ENCODE peak calls at places on chromosomes 16 and 17, in ten cellular contexts. One of them, this sample, is unnamed.

GRCh38 chr17:58269557-58270291 is 11.0 kb downstream of the MPO start:
- DNase-seq in heart right ventricle: no peak
- DNase-seq in H9: no peak
- DNase-seq in HCT116: no peak
- DNase-seq in B cell: no peak
- DNase-seq in endothelial cell of umbilical vein: no peak
- DNase-seq in body of pancreas: no peak
- DNase-seq in neural crest cell: no peak
- DNase-seq in HFF-Myc: no peak
- DNase-seq in cardiac fibroblast: no peak
- DNase-seq in this sample: no peak

GRCh38 chr17:76556759-76557367 is 17.0 kb downstream of the PRCD start:
- DNase-seq in heart right ventricle: no peak
- DNase-seq in H9: peak
- DNase-seq in HCT116: no peak
- DNase-seq in B cell: peak
- DNase-seq in endothelial cell of umbilical vein: no peak
- DNase-seq in body of pancreas: peak
- DNase-seq in neural crest cell: no peak
- DNase-seq in HFF-Myc: no peak
- DNase-seq in cardiac fibroblast: peak
- DNase-seq in this sample: no peak

GRCh38 chr17:2689411-2690164 is 22.0 kb downstream of the CLUH start:
- DNase-seq in heart right ventricle: peak
- DNase-seq in H9: peak
- DNase-seq in HCT116: no peak
- DNase-seq in B cell: peak
- DNase-seq in endothelial cell of umbilical vein: no peak
- DNase-seq in body of pancreas: peak
- DNase-seq in neural crest cell: no peak
- DNase-seq in HFF-Myc: no peak
- DNase-seq in cardiac fibroblast: no peak
- DNase-seq in this sample: peak

GRCh38 chr16:57759131-57759530 is 23.6 kb downstream of the KATNB1 start:
- DNase-seq in heart right ventricle: no peak
- DNase-seq in H9: no peak
- DNase-seq in HCT116: no peak
- DNase-seq in B cell: no peak
- DNase-seq in endothelial cell of umbilical vein: no peak
- DNase-seq in body of pancreas: no peak
- DNase-seq in neural crest cell: no peak
- DNase-seq in HFF-Myc: no peak
- DNase-seq in cardiac fibroblast: no peak
- DNase-seq in this sample: no peak

GRCh38 chr17:41957058-41957868 is 9.3 kb upstream of the CNP start:
- DNase-seq in heart right ventricle: no peak
- DNase-seq in H9: peak
- DNase-seq in HCT116: no peak
- DNase-seq in B cell: no peak
- DNase-seq in endothelial cell of umbilical vein: peak
- DNase-seq in body of pancreas: no peak
- DNase-seq in neural crest cell: no peak
- DNase-seq in HFF-Myc: no peak
- DNase-seq in cardiac fibroblast: peak
- DNase-seq in this sample: no peak

GRCh38 chr16:75591001-75591852 is 25.0 kb downstream of the GABARAPL2 start:
- DNase-seq in heart right ventricle: peak
- DNase-seq in H9: no peak
- DNase-seq in HCT116: no peak
- DNase-seq in B cell: no peak
- DNase-seq in endothelial cell of umbilical vein: peak
- DNase-seq in body of pancreas: peak
- DNase-seq in neural crest cell: no peak
- DNase-seq in HFF-Myc: peak
- DNase-seq in cardiac fibroblast: peak
- DNase-seq in this sample: no peak

GRCh38 chr16:87369117-87369775 is 14.3 kb downstream of the FBXO31 start:
- DNase-seq in heart right ventricle: no peak
- DNase-seq in H9: no peak
- DNase-seq in HCT116: no peak
- DNase-seq in B cell: no peak
- DNase-seq in endothelial cell of umbilical vein: no peak
- DNase-seq in body of pancreas: no peak
- DNase-seq in neural crest cell: no peak
- DNase-seq in HFF-Myc: no peak
- DNase-seq in cardiac fibroblast: no peak
- DNase-seq in this sample: no peak

GRCh38 chr16:71956500-71956899 is 43.7 kb downstream of the PKD1L3 start:
- DNase-seq in heart right ventricle: no peak
- DNase-seq in H9: no peak
- DNase-seq in HCT116: no peak
- DNase-seq in B cell: no peak
- DNase-seq in endothelial cell of umbilical vein: peak
- DNase-seq in body of pancreas: no peak
- DNase-seq in neural crest cell: no peak
- DNase-seq in HFF-Myc: no peak
- DNase-seq in cardiac fibroblast: peak
- DNase-seq in this sample: no peak

GRCh38 chr17:4594406-4595349 is 10.3 kb downstream of the SMTNL2 start:
- DNase-seq in heart right ventricle: no peak
- DNase-seq in H9: peak
- DNase-seq in HCT116: no peak
- DNase-seq in B cell: peak
- DNase-seq in endothelial cell of umbilical vein: no peak
- DNase-seq in body of pancreas: peak
- DNase-seq in neural crest cell: peak
- DNase-seq in HFF-Myc: no peak
- DNase-seq in cardiac fibroblast: no peak
- DNase-seq in this sample: peak

GRCh38 chr17:48595107-48595999 is 1.8 kb upstream of the HOXB5 start:
- DNase-seq in heart right ventricle: no peak
- DNase-seq in H9: no peak
- DNase-seq in HCT116: no peak
- DNase-seq in B cell: no peak
- DNase-seq in endothelial cell of umbilical vein: no peak
- DNase-seq in body of pancreas: no peak
- DNase-seq in neural crest cell: no peak
- DNase-seq in HFF-Myc: no peak
- DNase-seq in cardiac fibroblast: no peak
- DNase-seq in this sample: no peak

DNA sequence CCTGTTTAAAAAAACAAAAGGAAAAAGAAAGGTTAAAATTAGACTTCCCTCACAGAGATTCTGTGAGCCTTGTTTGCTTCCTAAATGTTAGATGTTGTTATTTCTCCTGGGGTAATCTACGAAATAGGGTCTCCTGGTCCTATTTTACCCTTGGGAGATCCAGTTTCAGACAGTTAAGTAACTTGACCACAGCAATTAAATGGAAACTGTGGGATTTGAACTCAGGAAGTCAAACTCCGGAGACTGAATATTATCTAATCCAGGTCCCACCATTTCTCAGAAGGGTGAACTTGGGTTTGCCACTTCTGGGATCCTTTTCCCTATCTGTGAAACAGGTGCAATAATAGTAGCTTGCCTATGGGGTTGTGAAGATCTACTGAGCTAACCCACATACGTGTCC is 6.4 kb upstream of the TMC5 start:
- DNase-seq in heart right ventricle: no peak
- DNase-seq in H9: no peak
- DNase-seq in HCT116: no peak
- DNase-seq in B cell: no peak
- DNase-seq in endothelial cell of umbilical vein: no peak
- DNase-seq in body of pancreas: no peak
- DNase-seq in neural crest cell: no peak
- DNase-seq in HFF-Myc: no peak
- DNase-seq in cardiac fibroblast: no peak
- DNase-seq in this sample: no peak
- TF ChIP-seq CTCF in heart right ventricle: no peak
- TF ChIP-seq CTCF in H9: no peak
- TF ChIP-seq CTCF in HCT116: no peak
- TF ChIP-seq CTCF in B cell: no peak
- TF ChIP-seq CTCF in endothelial cell of umbilical vein: no peak
- TF ChIP-seq CTCF in body of pancreas: no peak
- TF ChIP-seq CTCF in neural crest cell: no peak
- TF ChIP-seq CTCF in HFF-Myc: no peak
- TF ChIP-seq CTCF in cardiac fibroblast: no peak
- TF ChIP-seq CTCF in this sample: no peak

GRCh38 chr17:21042434-21043295 is at the start of gene USP22:
- DNase-seq in heart right ventricle: no peak
- DNase-seq in H9: peak
- DNase-seq in HCT116: no peak
- DNase-seq in B cell: peak
- DNase-seq in endothelial cell of umbilical vein: no peak
- DNase-seq in body of pancreas: peak
- DNase-seq in neural crest cell: peak
- DNase-seq in HFF-Myc: no peak
- DNase-seq in cardiac fibroblast: no peak
- DNase-seq in this sample: peak

GRCh38 chr17:21041753-21042433 is 918 bp downstream of the USP22 start:
- DNase-seq in heart right ventricle: peak
- DNase-seq in H9: peak
- DNase-seq in HCT116: peak
- DNase-seq in B cell: peak
- DNase-seq in endothelial cell of umbilical vein: peak
- DNase-seq in body of pancreas: peak
- DNase-seq in neural crest cell: peak
- DNase-seq in HFF-Myc: peak
- DNase-seq in cardiac fibroblast: peak
- DNase-seq in this sample: peak

GRCh38 chr17:21044971-21045370 is 2.2 kb upstream of the USP22 start:
- DNase-seq in heart right ventricle: no peak
- DNase-seq in H9: no peak
- DNase-seq in HCT116: no peak
- DNase-seq in B cell: no peak
- DNase-seq in endothelial cell of umbilical vein: no peak
- DNase-seq in body of pancreas: no peak
- DNase-seq in neural crest cell: no peak
- DNase-seq in HFF-Myc: no peak
- DNase-seq in cardiac fibroblast: no peak
- DNase-seq in this sample: no peak

GRCh38 chr17:21046215-21046614 is 3.4 kb upstream of the USP22 start:
- DNase-seq in heart right ventricle: no peak
- DNase-seq in H9: no peak
- DNase-seq in HCT116: no peak
- DNase-seq in B cell: no peak
- DNase-seq in endothelial cell of umbilical vein: no peak
- DNase-seq in body of pancreas: no peak
- DNase-seq in neural crest cell: no peak
- DNase-seq in HFF-Myc: no peak
- DNase-seq in cardiac fibroblast: no peak
- DNase-seq in this sample: no peak

DNA sequence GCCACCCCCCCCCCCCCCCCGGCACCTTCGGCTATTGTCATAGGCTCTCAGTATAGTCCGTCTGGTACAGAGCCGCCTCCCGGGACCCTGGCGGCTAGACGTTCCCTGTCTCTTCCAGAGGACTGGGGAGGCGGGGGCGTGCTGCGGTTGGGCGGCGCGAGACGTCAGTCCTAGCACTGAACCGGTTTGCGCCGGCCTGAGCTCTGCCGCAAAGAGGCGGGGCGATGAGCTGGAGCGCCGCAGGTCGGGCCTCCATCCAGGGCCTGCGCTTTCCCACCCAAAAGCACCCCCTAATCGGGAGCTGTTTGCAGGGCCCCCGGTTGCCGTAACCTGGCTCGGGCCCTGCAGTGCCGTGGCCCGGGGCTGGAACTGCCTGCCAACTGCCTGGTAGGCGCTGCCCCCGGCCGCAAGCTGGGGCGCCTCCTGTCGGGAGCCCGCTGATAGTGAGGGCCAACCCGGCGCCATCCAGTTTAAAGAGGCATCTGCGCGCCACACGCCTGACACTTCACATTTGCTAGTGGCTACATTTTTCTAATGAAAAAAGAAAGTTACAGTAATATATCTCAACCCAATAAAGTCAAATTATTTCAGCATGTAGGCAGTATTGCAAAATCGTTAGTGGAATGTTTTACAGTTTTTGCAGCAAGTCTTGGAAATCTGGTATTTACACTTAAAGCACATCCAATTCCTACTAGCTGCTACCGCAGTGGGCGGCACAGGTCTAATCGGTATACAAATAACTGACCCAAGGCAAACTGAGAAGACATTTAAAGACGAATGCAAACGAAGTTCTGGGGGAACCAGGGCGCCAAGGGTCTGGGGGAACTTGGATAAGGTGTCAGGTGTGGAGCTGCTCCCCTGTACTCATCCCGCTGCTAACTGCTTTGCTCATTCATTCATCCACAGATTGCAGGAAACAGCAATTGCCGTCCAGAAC is 753 bp upstream of the USP22 start:
- DNase-seq in heart right ventricle: peak
- DNase-seq in H9: peak
- DNase-seq in HCT116: peak
- DNase-seq in B cell: no peak
- DNase-seq in endothelial cell of umbilical vein: peak
- DNase-seq in body of pancreas: peak
- DNase-seq in neural crest cell: peak
- DNase-seq in HFF-Myc: peak
- DNase-seq in cardiac fibroblast: peak
- DNase-seq in this sample: no peak
- TF ChIP-seq CTCF in heart right ventricle: peak
- TF ChIP-seq CTCF in H9: peak
- TF ChIP-seq CTCF in HCT116: peak
- TF ChIP-seq CTCF in B cell: peak
- TF ChIP-seq CTCF in endothelial cell of umbilical vein: peak
- TF ChIP-seq CTCF in body of pancreas: peak
- TF ChIP-seq CTCF in neural crest cell: peak
- TF ChIP-seq CTCF in HFF-Myc: peak
- TF ChIP-seq CTCF in cardiac fibroblast: peak
- TF ChIP-seq CTCF in this sample: peak

GRCh38 chr16:56281256-56281805 is 90.0 kb downstream of the GNAO1 start:
- DNase-seq in heart right ventricle: no peak
- DNase-seq in H9: peak
- DNase-seq in HCT116: no peak
- DNase-seq in B cell: no peak
- DNase-seq in endothelial cell of umbilical vein: no peak
- DNase-seq in body of pancreas: no peak
- DNase-seq in neural crest cell: peak
- DNase-seq in HFF-Myc: no peak
- DNase-seq in cardiac fibroblast: no peak
- DNase-seq in this sample: no peak
- TF ChIP-seq CTCF in heart right ventricle: peak
- TF ChIP-seq CTCF in H9: peak
- TF ChIP-seq CTCF in HCT116: peak
- TF ChIP-seq CTCF in B cell: no peak
- TF ChIP-seq CTCF in endothelial cell of umbilical vein: no peak
- TF ChIP-seq CTCF in body of pancreas: no peak
- TF ChIP-seq CTCF in neural crest cell: peak
- TF ChIP-seq CTCF in HFF-Myc: peak
- TF ChIP-seq CTCF in cardiac fibroblast: peak
- TF ChIP-seq CTCF in this sample: no peak

DNA sequence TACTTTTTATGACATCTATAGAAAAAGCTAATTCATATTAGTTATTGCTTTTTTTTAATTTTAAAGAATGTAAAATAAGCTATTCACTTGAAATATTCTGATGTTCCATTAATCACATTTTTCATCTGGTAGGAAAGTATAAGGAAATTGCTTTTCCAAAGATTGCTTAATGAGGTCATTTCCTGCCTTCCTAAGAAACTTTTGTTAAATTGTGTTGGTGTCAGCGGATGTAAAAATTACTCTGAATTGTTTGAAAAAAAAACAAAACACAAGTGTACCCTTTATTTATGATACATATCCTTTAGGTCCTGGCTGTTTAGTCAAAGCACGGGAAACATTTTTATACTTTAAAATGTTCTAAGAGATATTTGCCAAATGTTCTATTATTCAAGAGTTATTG is 1357.4 kb upstream of the GOT2 start:
- DNase-seq in heart right ventricle: no peak
- DNase-seq in H9: no peak
- DNase-seq in HCT116: no peak
- DNase-seq in B cell: no peak
- DNase-seq in endothelial cell of umbilical vein: peak
- DNase-seq in body of pancreas: no peak
- DNase-seq in neural crest cell: no peak
- DNase-seq in HFF-Myc: no peak
- DNase-seq in cardiac fibroblast: no peak
- DNase-seq in this sample: no peak
- TF ChIP-seq CTCF in heart right ventricle: no peak
- TF ChIP-seq CTCF in H9: no peak
- TF ChIP-seq CTCF in HCT116: no peak
- TF ChIP-seq CTCF in B cell: no peak
- TF ChIP-seq CTCF in endothelial cell of umbilical vein: no peak
- TF ChIP-seq CTCF in body of pancreas: no peak
- TF ChIP-seq CTCF in neural crest cell: no peak
- TF ChIP-seq CTCF in HFF-Myc: no peak
- TF ChIP-seq CTCF in cardiac fibroblast: no peak
- TF ChIP-seq CTCF in this sample: no peak